ENCODE peak calls at places on chromosomes 16 and 17, in four cellular contexts. Y is AG09319, L is thoracic aorta, A is cardiac fibroblast. V is an unnamed sample.

GRCh38 chr17:78573955-78574354 is 3.2 kb downstream of the DNAH17 start:
- DNase-seq in Y (no peak), L (no peak), A (no peak), V (no peak)

GRCh38 chr16:79422061-79422460 is 178.5 kb downstream of the MAF start:
- DNase-seq in A (no peak), L (no peak), Y (no peak), V (no peak)

GRCh38 chr17:68317458-68317857 is 26.2 kb downstream of the ARSG start:
- DNase-seq in L (no peak), Y (no peak), A (no peak), V (no peak)

GRCh38 chr17:7045492-7046126 is 1.7 kb upstream of the SLC16A11 start:
- DNase-seq in L (no peak), A (peak; percentile 90), Y (peak; percentile 54), V (peak; percentile 33)

GRCh38 chr17:44004761-44005526 is 522 bp downstream of the NAGS start:
- DNase-seq in A (no peak), Y (no peak), L (no peak), V (no peak)

GRCh38 chr17:5325851-5326250 is 43.8 kb downstream of the RABEP1 start:
- DNase-seq in Y (no peak), L (no peak), A (no peak), V (no peak)

GRCh38 chr17:48178327-48178726 is 70.8 kb downstream of the SNX11 start:
- DNase-seq in L (no peak), A (no peak), Y (no peak), V (no peak)

GRCh38 chr16:20726661-20727060 is 15.0 kb downstream of the THUMPD1 start:
- DNase-seq in L (no peak), A (no peak), Y (no peak), V (no peak)

GRCh38 chr17:59707971-59708425 is 544 bp downstream of the VMP1 start:
- DNase-seq in Y (no peak), A (peak; percentile 40), L (no peak), V (no peak)

GRCh38 chr17:38735161-38735997 is 5.2 kb downstream of the CISD3 start:
- DNase-seq in A (peak; percentile 44), Y (no peak), L (no peak), V (peak; percentile 85)

GRCh38 chr17:27733771-27734170 is 66.6 kb downstream of the NOS2 start:
- DNase-seq in Y (no peak), L (no peak), A (no peak), V (no peak)

GRCh38 chr17:68457168-68457538 is at the start of gene WIPI1:
- DNase-seq in Y (no peak), L (no peak), A (no peak), V (no peak)

DNA sequence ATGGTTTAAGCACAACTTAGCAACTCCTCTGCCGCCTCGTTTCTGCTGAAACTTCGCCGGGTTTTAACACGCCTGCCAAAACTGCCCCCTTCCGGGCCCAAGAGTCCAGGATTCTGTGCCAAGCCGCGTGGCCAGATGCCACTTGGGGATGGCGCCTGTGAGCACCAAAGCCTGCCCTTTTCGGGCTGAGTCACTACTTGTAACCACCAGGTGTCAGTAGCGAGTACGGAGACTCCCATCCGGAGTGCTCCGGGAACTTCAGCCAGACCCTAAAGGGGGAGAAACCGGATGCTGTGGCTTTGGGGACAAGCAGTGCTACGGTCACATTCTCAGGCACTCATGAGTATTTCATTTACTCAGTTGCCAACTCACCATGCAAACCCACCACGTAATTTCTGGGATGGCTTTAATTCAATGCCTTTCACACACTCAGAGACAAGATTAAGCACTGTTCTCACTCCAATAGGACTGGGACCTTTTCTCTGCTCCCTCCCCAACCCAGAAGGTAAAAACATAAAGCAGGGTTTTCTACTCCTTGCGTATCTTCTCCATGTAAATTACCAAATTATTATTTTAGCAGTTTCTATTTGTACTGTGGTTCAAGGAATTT is 7.7 kb downstream of the PMP22 start:
- DNase-seq in L (peak; percentile 72), Y (peak; percentile 60), A (peak; percentile 90), V (peak; percentile 75)
- TF ChIP-seq CTCF in L (peak; percentile 89), Y (peak; percentile 89), A (peak; percentile 87), V (peak; percentile 86)

DNA sequence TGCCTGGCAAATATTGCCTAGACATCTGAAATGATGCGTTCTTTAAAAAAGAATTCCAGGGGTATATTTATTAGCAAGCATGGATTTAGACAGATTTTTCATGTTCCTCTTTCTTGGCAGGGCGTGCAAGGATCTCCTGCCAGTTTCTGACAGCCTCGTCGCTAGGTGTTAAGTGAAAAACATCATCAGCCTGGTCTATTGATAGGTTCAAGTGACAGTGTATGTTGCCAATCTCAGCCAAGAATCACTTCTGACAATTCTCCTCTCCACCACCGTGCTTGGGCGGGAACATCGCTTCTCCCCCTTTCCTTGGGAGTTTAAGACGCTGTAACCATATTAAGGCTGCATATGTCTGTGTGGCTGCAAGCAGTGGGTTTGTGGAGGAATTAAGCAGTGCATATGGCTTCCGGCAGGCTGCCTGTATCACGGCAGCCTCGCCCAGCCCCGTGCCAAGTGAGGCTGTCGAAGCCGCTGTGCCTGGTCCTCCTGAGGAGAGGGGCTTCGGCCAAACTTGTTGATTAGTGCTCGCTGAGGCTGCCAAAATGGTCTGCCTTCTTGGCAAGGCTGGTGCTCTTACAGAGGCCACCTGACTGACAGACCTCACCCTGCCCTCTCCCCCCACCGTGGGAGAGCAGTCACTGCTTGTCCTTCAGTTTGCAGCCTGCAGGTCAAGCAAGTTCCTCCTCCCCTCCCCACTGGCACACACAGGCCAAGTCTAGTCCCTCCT is 132.1 kb upstream of the MPHOSPH6 start:
- DNase-seq in A (no peak), L (no peak), Y (no peak), V (no peak)
- TF ChIP-seq CTCF in A (no peak), L (no peak), Y (no peak), V (no peak)

DNA sequence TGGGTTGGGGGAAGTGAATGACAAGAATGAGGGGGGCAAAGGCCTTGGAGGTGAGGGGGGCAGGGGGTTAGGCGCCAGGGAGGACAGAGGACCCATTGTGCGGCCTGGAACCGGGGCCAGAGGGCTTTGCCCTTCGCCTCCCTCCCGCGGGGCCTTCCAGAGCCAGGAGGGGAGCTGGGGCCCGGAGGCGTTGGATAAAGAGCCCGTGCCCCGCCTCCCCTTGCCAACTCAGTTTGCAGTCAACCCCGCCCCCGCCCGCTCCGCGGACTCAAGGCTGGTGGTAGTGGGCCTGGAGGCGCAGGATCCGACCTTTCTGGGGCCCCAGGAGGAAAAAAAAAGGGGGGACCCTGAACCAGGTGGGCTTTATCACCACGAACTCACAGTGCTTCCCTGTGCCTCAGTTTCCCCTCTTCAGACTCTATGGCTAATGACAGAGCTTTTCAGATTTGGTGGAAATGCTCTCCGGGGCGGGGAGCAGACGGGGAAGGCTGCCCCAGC is 2.1 kb upstream of the SPHK1 start:
- DNase-seq in A (peak; percentile 77), Y (no peak), L (no peak), V (peak; percentile 85)
- TF ChIP-seq CTCF in A (no peak), Y (no peak), L (no peak), V (no peak)

GRCh38 chr17:1107777-1108559 is 71.8 kb downstream of the ABR start:
- DNase-seq in Y (no peak), L (no peak), A (no peak), V (no peak)

GRCh38 chr17:1109606-1110523 is 69.9 kb downstream of the ABR start:
- DNase-seq in L (no peak), Y (no peak), A (no peak), V (peak; percentile 59)

GRCh38 chr17:1110524-1110843 is 69.3 kb downstream of the ABR start:
- DNase-seq in L (no peak), Y (no peak), A (no peak), V (no peak)

GRCh38 chr17:1108560-1108809 is 71.3 kb downstream of the ABR start:
- DNase-seq in A (no peak), L (no peak), Y (no peak), V (no peak)

GRCh38 chr17:1108810-1109605 is 70.8 kb downstream of the ABR start:
- DNase-seq in A (peak; percentile 68), L (no peak), Y (no peak), V (no peak)
- TF ChIP-seq CTCF in A (no peak), L (no peak), Y (no peak), V (no peak)

DNA sequence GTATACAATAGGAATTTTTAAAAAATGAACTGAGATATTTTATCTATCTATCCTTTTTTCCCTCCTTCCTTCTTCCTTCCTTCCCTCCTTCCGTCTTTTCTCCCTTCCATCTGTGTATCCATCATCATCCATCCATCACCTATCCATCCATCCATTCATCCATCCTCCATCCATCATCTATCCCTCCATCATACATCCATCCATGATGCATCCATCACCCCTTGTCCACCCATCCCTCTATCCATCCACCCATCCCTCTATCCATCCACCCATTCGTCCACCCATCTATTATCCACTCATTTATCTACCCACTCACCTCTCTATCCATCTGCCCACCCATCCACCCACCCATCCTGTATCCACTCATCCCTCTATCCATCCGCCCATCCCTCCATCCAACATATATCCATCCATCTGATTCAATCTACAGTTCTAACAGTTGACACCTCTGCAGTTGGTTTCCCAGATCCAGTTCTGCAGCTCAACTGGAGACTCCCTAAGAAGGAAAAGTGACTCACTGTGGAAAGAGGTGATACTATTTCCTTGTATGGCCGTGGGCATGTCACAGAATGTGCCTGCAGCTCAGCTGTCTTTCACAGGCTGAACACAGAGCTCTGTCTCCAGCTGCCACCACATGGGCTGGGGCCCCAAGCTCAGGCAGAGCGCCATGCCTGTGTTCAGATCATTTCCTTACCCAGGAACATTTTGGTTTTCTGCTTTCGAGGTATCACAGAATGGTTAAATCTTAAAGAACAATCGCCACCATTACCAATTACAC is 130.8 kb downstream of the XYLT1 start:
- DNase-seq in Y (no peak), L (no peak), A (no peak), V (no peak)
- TF ChIP-seq CTCF in Y (no peak), L (no peak), A (no peak), V (no peak)

GRCh38 chr16:85526132-85526731 is 86.9 kb upstream of the GSE1 start:
- DNase-seq in A (no peak), Y (no peak), L (no peak), V (no peak)

GRCh38 chr16:85524365-85524629 is 88.8 kb upstream of the GSE1 start:
- DNase-seq in L (no peak), A (no peak), Y (no peak), V (no peak)

GRCh38 chr16:85523602-85524364 is 89.3 kb upstream of the GSE1 start:
- DNase-seq in L (no peak), A (peak; percentile 75), Y (no peak), V (no peak)

GRCh38 chr16:85525464-85526117 is 87.5 kb upstream of the GSE1 start:
- DNase-seq in L (no peak), Y (no peak), A (no peak), V (no peak)

DNA sequence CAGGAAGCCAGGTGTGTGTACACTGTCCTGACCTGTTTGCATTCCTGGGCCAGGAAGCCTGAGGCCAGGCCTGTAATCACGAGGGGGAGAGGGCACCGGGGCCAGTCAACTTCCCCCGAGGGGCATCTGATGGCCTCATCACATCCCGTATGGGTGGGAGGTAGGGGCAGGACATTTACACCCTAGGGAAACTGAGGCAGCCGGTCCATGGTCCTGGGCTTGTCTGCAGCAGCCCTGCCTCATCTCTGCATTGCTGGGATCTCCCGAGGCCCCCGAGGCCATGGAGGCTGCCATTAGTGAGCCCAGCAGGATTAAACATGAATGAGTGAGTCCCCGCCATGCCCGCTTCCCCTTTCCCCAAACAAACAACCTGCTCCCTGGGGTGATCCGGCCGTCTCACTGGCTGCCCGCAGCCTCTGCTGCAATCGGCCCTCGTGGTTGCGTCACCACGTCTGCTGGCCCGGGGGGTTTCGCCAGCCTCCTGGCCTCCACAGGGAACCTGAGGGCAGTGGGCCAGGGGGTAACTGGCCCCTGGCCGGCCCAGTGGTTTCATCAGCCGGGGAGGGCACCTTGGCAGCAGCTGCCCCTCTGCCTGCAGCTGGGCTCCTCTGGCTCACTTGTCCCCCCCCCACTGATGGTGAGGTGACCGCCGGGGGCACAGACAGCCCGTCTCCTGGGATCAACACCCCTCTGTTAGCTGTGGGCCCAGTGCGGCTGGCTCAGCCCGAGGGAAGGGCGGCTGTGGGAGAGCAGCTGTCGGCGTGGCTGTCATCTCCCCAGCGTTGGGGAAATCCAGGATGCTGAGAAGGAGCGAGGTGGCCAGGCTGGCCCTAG is 88.3 kb upstream of the GSE1 start:
- DNase-seq in L (no peak), Y (no peak), A (peak; percentile 80), V (no peak)
- TF ChIP-seq CTCF in L (no peak), Y (no peak), A (no peak), V (no peak)